ENCODE peak calls at places on chromosomes 3 and 15, in four cellular contexts. B is K562, X is GM12878, D is HepG2. K is an unnamed sample.

GRCh38 chr3:170467007-170467406 is 48.3 kb downstream of the CLDN11 start:
- DNase-seq in B (no peak), X (no peak), D (peak), K (no peak)

GRCh38 chr3:47163023-47163989 is 607 bp downstream of the SETD2 start:
- DNase-seq in X (no peak), D (peak), B (peak), K (peak)

GRCh38 chr3:71949403-71949802 is 164.5 kb upstream of the PROK2 start:
- DNase-seq in X (no peak), D (no peak), B (no peak), K (no peak)

GRCh38 chr15:60788514-60789091 is 309.7 kb upstream of the ICE2 start:
- DNase-seq in X (no peak), D (no peak), B (no peak), K (no peak)

GRCh38 chr3:194489736-194490612 is 3.2 kb upstream of the ATP13A3 start:
- DNase-seq in X (no peak), D (no peak), B (peak), K (no peak)

GRCh38 chr3:38545396-38545949 is 49.3 kb downstream of the EXOG start:
- DNase-seq in X (no peak), D (no peak), B (no peak), K (no peak)

GRCh38 chr3:178194547-178194946 is 341.7 kb upstream of the KCNMB2 start:
- DNase-seq in B (no peak), D (no peak), X (no peak), K (no peak)

GRCh38 chr15:28989239-28989830 is 103.6 kb downstream of the APBA2 start:
- DNase-seq in D (no peak), B (peak), X (no peak), K (peak)

GRCh38 chr3:11244131-11244677 is 28.0 kb upstream of the ATG7 start:
- DNase-seq in D (no peak), B (no peak), X (no peak), K (no peak)

GRCh38 chr3:46909535-46910161 is 32.1 kb downstream of the PTH1R start:
- DNase-seq in D (peak), X (no peak), B (peak), K (peak)

GRCh38 chr15:26048669-26049068 is 185.5 kb upstream of the ATP10A start:
- DNase-seq in X (no peak), D (no peak), B (no peak), K (no peak)

GRCh38 chr3:124788254-124788745 is 58.0 kb downstream of the UMPS start:
- DNase-seq in D (no peak), B (no peak), X (no peak), K (no peak)

DNA sequence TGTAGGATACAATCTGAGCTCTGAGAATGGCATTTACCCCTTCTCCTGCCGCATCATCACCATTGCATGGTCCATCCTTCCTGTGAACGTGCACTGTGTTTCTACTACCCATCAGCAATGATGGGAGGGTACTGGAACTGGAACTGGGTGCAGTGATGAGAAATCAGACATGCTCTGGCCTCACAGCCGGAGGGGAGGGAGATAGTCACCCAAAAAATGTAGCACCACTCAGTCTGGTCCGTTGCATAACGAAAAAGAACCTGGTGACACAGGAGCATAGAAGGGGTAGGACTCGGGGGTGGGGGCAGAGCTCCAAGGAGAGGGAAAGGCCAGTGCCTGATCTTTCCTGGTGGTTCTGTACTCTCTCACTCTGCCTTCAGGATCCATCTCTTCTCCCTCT is 205.0 kb downstream of the RPLP1 start:
- DNase-seq in B (no peak), X (no peak), D (no peak), K (no peak)
- TF ChIP-seq SP1 in B (no peak), X (no peak), D (no peak), K (no peak)

DNA sequence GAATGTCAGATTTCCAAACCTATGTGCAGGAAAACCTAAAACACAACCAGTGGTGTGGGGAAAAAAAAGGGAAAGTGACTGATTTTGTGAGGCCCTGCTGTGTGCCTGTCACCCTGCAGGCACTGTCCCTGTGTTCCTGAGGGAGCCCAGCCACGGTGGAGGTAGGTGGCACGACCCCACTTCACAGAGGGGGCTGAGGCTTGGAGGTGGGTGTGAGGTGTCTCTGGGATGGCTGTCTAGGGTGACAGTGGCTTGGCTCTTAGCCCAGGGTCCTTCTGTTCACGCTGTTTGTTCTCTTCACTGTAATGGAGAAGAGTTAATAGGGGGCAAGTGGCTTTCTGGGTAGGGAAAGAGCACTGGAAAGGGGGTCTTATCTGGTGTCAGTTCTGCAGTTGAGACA is 22.6 kb downstream of the RASGRF1 start:
- DNase-seq in D (no peak), X (no peak), B (no peak), K (no peak)
- TF ChIP-seq BHLHE40 in D (no peak), X (no peak), B (no peak), K (no peak)

DNA sequence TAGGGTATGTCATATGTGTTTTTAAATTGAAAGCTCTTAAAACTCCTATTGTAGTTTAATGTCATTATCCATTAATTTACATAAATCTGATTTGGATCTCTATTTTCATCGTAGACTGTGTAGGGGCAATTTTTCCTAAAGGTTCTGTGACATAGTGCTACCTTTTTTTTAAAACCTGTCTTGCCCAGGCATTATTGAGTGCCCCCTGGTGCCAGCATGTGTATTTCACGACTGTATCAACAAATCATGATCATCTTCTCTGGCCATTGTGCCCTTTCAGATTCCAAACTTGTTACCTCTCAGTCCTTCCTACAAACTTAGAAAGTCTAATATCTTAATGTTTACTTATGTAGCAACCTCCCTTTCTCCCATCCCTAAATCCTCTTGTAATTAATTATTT is 97.2 kb upstream of the FLNB start:
- DNase-seq in D (peak), B (no peak), X (no peak), K (no peak)
- TF ChIP-seq SP1 in D (no peak), B (no peak), X (no peak), K (no peak)

GRCh38 chr3:66303556-66303955 is 82.8 kb downstream of the SLC25A26 start:
- DNase-seq in B (no peak), D (no peak), X (no peak), K (no peak)
- TF ChIP-seq BHLHE40 in B (no peak), D (no peak), X (peak), K (no peak)

DNA sequence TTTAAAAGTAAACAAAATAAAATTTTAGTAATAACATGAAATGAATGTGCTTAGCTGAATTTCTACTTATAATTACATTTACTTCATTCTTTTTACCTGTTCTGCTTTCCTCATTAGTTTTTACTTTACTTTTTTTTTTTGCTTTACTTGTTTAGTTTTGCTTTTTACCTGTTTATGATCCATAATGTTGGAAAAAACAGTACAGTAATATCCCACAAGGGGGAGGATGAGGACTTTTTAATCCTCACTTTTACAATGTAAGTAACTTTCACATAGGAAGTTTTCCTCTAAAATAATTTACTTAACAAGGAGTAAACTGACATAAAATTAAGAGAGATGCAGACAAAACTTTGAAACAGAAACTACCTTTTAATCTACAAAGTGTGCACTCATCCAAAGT is 268.7 kb downstream of the TBC1D5 start:
- DNase-seq in X (no peak), D (no peak), B (no peak), K (no peak)
- TF ChIP-seq SP1 in X (no peak), D (no peak), B (no peak), K (no peak)

DNA sequence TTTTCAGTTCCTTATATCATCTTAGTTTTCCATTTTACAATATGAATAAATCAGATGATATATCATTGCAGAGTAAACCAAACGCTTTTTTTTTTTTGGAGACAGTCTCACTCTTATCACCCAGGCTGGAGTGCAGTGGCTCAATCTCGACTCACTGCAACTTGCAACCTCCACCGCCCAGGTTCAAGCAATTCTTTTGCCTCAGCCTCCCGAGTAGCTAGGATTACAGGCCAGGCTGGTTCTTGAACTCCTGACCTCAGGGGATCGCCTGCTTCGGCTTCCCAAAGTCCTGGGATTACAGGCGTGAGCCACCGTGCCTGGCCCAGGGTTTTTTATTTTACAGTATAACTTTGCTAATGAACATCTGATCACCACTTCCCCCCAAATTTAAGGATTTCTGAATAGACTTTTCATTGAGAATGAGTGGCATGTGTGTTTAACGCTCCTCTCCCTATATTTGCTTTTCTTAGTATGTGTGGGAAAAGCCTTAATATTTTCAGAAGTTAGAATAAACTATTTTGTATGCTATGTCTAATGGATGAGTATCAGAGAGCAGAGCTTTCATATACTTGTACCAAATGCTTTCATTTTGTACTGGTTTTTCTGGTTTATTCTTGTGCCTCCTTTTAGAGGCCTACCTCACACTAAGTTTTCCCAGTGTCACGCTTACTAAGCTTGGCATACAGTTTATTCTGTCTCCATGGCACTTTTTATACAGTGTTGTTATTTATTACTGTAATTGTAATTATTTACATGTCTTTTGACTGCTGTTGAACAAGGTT is 5.7 kb upstream of the EBLN2 start:
- DNase-seq in B (peak), X (no peak), D (no peak), K (no peak)
- TF ChIP-seq BHLHE40 in B (no peak), X (no peak), D (no peak), K (no peak)

GRCh38 chr15:79171320-79172031 is 80.9 kb upstream of the RASGRF1 start:
- DNase-seq in X (no peak), B (no peak), D (no peak), K (no peak)

GRCh38 chr15:79169531-79170123 is 79.0 kb upstream of the RASGRF1 start:
- DNase-seq in X (no peak), B (no peak), D (no peak), K (no peak)

GRCh38 chr15:79172032-79172481 is 81.5 kb upstream of the RASGRF1 start:
- DNase-seq in X (no peak), B (peak), D (peak), K (peak)

GRCh38 chr15:79168922-79169322 is 78.3 kb upstream of the RASGRF1 start:
- DNase-seq in X (no peak), B (peak), D (peak), K (peak)

GRCh38 chr15:79170256-79170664 is 79.7 kb upstream of the RASGRF1 start:
- DNase-seq in B (peak), X (no peak), D (no peak), K (no peak)
- TF ChIP-seq SP1 in B (no peak), X (no peak), D (no peak), K (no peak)

DNA sequence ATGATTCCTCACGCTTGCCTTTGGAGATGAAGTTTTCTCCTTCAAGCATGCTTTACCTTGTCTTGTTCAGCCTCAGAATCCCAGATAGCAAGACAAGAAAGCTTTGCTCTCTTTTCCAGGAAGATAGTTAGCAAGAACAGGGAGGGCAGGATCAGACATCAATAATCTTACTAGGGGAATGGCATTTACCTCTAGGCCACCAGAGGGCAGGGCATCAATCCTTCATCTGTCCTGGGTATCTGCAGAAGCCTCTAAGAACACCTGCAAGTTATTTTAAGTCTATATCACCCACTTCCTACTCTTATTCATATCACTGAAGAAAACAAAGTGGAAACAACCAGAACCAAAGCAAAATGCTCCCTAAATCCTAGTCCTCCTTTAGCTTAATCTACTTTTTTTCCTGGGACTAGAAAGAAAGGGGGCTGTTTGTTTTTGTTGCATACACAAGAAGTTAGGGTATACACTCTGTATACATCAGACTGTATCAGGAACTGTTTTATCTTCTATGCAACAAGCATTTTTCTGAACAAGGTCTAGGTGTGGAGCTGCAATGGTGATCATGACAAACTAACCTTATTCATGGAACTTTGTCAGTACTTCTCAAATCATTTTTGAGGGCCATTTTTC is 862.5 kb downstream of the CADM2 start:
- DNase-seq in B (no peak), D (peak), X (no peak), K (peak)
- TF ChIP-seq BHLHE40 in B (no peak), D (no peak), X (no peak), K (no peak)

DNA sequence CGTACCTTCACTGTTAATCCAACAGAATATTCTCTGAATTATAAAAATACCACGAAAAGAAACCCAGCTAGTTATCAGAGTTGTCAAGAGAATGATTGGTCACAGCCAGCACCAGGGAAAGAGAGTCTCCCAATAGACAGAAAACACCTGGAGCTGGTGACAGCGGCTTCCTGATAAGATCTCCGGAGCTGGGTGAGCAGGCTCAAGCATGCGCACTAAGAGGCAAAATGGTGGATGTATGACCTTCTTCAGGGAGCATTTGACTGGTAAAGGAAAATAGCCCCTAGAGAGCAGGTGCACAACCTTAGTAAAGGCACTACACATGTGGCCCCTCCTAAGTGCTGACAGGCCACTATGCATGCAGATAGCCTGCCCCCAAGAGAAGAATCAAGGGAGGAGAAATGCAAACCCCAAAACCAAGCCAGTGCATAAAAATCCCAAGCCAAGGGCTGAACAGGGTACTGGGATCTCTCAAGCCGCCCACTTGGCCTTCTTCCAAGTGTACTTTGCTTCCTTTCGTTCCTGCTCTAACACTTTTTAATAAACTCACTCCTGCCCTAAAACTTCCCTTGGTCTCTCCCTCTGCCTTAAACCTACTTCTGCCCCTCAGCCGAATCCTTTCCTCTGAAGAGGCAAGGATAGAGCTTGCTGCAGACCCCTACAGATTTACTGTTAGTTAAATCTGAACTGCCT is 93.2 kb downstream of the UACA start:
- DNase-seq in B (peak), X (no peak), D (peak), K (no peak)
- TF ChIP-seq SP1 in B (no peak), X (no peak), D (no peak), K (no peak)

GRCh38 chr15:36370735-36371115 is 208.7 kb upstream of the CDIN1 start:
- DNase-seq in B (no peak), X (no peak), D (peak), K (no peak)
- TF ChIP-seq BHLHE40 in B (no peak), X (no peak), D (no peak), K (no peak)

K was measured in HEK293T.